ENCODE peak calls at places on chromosomes 5 and 9, in five cellular contexts. O, K, R, Q and D are unnamed samples.
A peak's percentile ranks its signal among the peaks of the same experiment; 100 is the strongest.

GRCh38 chr9:118533850-118534249 is 829.6 kb downstream of the TLR4 start:
- DNase-seq in O (no peak), K (no peak), R (no peak), Q (no peak), D (no peak)

GRCh38 chr9:91422832-91423711 is 560 bp downstream of the NFIL3 start:
- DNase-seq in O (peak; percentile 86), K (peak; percentile 73), R (peak; percentile 85), Q (peak; percentile 75), D (peak; percentile 46)

GRCh38 chr5:9126490-9126889 is 419.4 kb downstream of the SEMA5A start:
- DNase-seq in O (no peak), K (no peak), R (no peak), Q (no peak), D (no peak)

GRCh38 chr5:121668635-121669034 is 183.0 kb upstream of the FTMT start:
- DNase-seq in O (no peak), K (no peak), R (no peak), Q (no peak), D (no peak)

GRCh38 chr9:126546036-126546435 is 67.7 kb upstream of the LMX1B start:
- DNase-seq in O (no peak), K (no peak), R (no peak), Q (no peak), D (no peak)

GRCh38 chr5:134541736-134542376 is 16.4 kb downstream of the JADE2 start:
- DNase-seq in O (no peak), K (no peak), R (peak; percentile 64), Q (peak; percentile 63), D (no peak)

GRCh38 chr5:157253547-157253946 is 12.4 kb upstream of the CYFIP2 start:
- DNase-seq in O (no peak), K (no peak), R (peak; percentile 47), Q (peak; percentile 29), D (no peak)

GRCh38 chr5:170149206-170149515 is 43.5 kb downstream of the FOXI1 start:
- DNase-seq in O (no peak), K (no peak), R (no peak), Q (no peak), D (no peak)

GRCh38 chr5:138706655-138707480 is 46.4 kb upstream of the CTNNA1 start:
- DNase-seq in O (no peak), K (peak; percentile 23), R (peak; percentile 89), Q (no peak), D (no peak)

GRCh38 chr5:163347671-163348070 is 89.7 kb upstream of the CCNG1 start:
- DNase-seq in O (no peak), K (no peak), R (peak; percentile 55), Q (no peak), D (peak; percentile 34)

GRCh38 chr5:7214906-7215416 is 181.0 kb upstream of the ADCY2 start:
- DNase-seq in O (no peak), K (no peak), R (no peak), Q (no peak), D (no peak)

GRCh38 chr5:131528682-131529081 is 106.3 kb downstream of the RAPGEF6 start:
- DNase-seq in O (no peak), K (no peak), R (no peak), Q (no peak), D (no peak)

GRCh38 chr5:156208271-156208670 is 118.7 kb upstream of the SGCD start:
- DNase-seq in O (no peak), K (no peak), R (peak; percentile 33), Q (no peak), D (no peak)

DNA sequence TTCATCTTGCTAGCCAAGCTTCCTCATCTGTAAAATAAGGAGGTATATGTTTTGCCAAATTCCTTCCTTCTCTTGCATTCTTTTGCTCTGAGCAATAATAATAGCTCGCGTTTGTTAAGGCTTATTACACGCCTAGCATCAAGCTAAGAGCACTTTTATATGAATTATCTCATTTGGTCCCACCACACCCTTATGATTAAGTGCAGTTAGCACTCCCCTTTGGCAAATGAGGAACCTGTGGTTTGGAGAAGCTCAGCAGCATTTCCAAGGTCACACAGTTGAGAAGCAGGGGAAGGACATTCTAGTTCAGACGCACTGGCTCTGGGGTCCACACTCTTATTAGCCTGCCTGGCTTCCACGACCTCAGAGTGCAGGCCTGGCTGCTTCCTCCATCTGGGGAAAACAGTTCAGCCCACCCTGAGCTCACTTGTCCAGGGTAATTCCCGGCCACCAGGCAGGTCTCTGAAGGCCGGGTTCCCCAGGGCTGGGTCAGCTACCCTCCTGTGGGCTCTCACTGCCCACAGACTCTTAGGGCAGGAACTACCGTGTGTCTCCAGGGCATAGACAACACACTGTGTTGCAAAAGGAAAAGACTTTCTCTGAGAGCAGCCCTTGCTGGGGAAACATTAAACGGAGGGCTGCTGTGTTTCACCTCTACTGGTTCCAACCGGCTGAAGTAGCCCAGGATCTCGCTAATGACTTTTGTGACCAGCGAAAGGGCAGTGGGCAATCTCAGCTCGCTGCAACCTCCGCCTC is 10.0 kb upstream of the FBP1 start:
- DNase-seq in O (no peak), K (no peak), R (peak; percentile 28), Q (no peak), D (no peak)
- TF ChIP-seq POLR2A in O (no peak), K (no peak), R (no peak), Q (no peak), D (no peak)

GRCh38 chr5:65481635-65482271 is at the start of gene ADAMTS6:
- DNase-seq in O (peak; percentile 94), K (peak; percentile 88), R (peak; percentile 99), Q (peak; percentile 89), D (peak; percentile 31)
- TF ChIP-seq POLR2A in O (no peak), K (no peak), R (peak; percentile 76), Q (peak; percentile 46), D (peak; percentile 36)

DNA sequence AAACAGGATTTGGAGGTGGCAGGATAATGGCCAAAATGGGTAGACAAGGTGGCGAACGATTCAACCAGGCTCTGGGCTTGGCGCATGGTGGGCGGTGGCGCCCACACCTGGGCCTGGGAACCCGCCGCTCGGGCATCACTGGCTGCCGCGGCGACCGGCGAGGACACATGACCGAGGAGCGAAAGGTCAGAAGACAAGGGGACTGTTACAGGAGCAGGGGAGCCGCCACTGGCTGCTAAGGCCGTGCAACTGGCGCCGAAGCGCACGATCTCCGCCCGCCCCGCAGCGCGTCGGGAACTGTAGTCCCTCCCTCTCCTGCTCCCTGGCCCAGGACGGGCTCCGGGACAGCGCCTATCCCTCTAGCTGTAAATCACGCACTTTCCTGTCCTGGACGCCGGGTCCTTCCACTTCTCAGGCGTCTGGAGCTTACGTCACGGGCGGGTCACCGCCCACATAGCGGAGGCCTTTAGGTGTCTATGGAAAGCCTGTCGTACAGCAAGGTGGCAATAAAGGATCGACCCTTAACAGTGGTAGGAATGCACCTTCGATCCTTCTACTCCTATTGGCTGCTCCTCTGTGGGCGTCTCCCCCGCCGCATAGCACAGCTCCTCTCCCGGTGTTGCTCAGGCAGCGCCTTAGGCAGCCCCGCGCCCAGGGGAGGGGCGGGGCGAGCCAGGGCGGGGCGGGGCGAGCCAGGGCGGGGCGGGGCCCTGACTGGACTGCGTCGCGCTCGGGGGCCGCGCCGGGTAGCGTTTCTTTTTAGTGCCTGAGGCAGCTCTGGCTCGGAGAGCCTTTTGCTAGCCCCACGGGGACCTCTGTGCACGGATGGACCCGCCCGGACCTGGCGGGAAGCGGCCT is at the start of gene ICE1:
- DNase-seq in O (peak; percentile 99), K (peak; percentile 98), R (peak; percentile 97), Q (peak; percentile 97), D (peak; percentile 74)
- TF ChIP-seq POLR2A in O (no peak), K (no peak), R (peak; percentile 77), Q (peak; percentile 60), D (peak; percentile 66)

DNA sequence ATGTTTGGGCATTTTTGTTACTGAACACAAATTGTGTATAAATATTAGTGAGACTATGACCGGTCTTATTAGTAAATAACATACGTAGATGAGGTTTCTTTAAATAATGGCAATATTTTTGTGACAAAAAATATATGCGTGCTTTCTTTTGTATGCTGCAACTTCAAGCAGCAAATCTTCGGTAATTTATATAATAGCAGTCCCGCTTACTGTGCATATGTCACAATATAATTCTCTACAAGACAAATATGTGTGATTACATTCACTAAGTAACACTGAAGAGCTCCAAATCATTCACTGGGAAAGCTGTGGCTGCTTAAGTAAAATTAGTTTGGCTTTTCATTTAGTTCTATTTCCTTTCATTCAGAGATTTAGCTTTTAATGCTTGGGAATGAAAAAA is 376.0 kb downstream of the CYLC2 start:
- DNase-seq in O (no peak), K (no peak), R (no peak), Q (no peak), D (no peak)
- TF ChIP-seq POLR2A in O (no peak), K (no peak), R (no peak), Q (no peak), D (no peak)

DNA sequence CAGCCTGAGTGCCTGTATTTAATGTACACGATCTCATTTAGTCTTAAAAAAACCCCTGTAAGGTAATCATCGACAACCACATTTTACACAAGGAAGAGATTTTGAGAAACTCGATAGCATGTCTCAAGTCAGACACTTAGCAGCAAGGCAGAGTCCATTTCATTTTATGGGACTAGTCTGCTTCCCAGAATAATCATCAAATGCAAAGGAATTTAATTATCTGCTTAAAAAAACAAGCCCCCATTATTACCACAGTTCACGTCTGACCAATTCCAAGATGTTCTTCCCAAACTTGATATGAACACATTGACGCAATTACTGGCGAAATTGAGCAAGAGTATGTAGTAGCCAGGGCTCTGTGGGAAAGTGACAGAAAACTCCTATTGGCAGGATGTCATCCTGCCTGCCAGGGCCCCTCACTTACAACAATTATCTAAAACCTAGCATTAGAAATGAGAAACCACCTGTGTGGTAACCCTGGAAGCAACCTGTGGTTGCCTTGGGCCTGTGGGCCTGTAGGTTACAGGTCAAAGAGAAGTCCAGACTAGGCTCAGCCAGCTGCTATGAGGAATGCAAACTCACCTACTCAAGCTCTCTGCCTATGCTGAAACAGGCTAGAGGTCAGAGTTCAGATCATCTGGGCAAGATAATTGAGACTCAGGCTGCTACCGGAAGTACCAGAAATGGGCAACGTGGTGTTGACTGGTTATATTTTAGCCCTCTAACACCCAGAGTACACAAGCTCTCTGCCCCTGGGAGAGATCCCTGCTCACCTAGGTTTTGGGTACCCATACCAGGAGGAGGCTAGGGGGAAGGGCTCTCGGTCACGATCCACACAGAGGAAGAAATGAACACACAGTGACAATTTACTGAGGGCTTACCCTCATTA is 1.6 kb downstream of the B4GALT1 start:
- DNase-seq in O (no peak), K (peak; percentile 82), R (peak; percentile 83), Q (peak; percentile 57), D (no peak)
- TF ChIP-seq POLR2A in O (no peak), K (no peak), R (no peak), Q (peak; percentile 18), D (peak; percentile 21)

GRCh38 chr9:76137941-76138340 is 247.5 kb downstream of the PCSK5 start:
- DNase-seq in O (no peak), K (no peak), R (peak; percentile 48), Q (no peak), D (no peak)
- TF ChIP-seq POLR2A in O (no peak), K (no peak), R (no peak), Q (no peak), D (no peak)

DNA sequence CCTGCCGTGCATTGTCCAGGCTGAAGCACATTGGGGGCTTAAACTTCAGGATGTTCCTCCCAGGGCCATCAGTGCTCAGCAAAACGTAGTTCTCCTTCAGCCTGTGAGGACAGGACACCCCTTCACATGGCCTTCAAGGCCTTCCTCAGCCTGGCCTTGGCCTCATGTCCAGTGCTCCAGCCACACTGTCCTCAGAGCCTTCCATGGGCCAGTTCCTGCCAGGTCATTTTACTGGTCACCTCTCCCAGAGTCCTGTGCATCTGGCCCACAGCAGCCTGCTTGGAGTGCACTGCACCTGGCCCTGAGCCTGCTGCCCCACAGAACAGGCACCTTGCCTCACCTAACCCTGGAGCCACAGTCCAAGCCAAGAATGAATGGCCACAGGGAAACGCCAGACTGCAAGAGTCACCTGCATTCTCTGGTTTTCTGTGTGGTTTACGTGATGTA is 8.7 kb downstream of the HNRNPAB start:
- DNase-seq in O (no peak), K (no peak), R (no peak), Q (no peak), D (no peak)
- TF ChIP-seq POLR2A in O (no peak), K (no peak), R (peak; percentile 36), Q (no peak), D (peak; percentile 79)